ENCODE peak calls at places on chromosomes 3 and 15, in eight cellular contexts. R is brain microvascular endothelial cell, H is left lung, O is astrocyte of the spinal cord, N is fibroblast of pulmonary artery, M is NCI-H187, Z is foreskin keratinocyte, E is stromal cell of bone marrow. I is an unnamed sample.

GRCh38 chr3:129037093-129037419 is 23.5 kb upstream of the GP9 start:
- DNase-seq in R (no peak), H (no peak), O (no peak), N (no peak), M (no peak), Z (no peak), E (no peak), I (no peak)

GRCh38 chr15:95291878-95292472 is 1038.5 kb upstream of the NR2F2 start:
- DNase-seq in R (peak), H (no peak), O (peak), N (peak), M (no peak), Z (peak), E (no peak), I (no peak)

GRCh38 chr3:66582721-66583141 is 81.9 kb upstream of the LRIG1 start:
- DNase-seq in R (peak), H (no peak), O (peak), N (no peak), M (no peak), Z (no peak), E (peak), I (peak)

GRCh38 chr3:53509494-53509893 is 15.1 kb downstream of the CACNA1D start:
- DNase-seq in R (no peak), H (no peak), O (no peak), N (no peak), M (no peak), Z (no peak), E (no peak), I (no peak)

GRCh38 chr15:88003928-88004327 is 252.6 kb downstream of the NTRK3 start:
- DNase-seq in R (no peak), H (no peak), O (no peak), N (no peak), M (no peak), Z (no peak), E (no peak), I (no peak)

GRCh38 chr3:49720383-49721164 is 1.1 kb upstream of the AMIGO3 start:
- DNase-seq in R (no peak), H (peak), O (no peak), N (no peak), M (no peak), Z (no peak), E (no peak), I (no peak)

GRCh38 chr3:46705751-46706572 is 4.8 kb downstream of the TMIE start:
- DNase-seq in R (peak), H (peak), O (peak), N (peak), M (no peak), Z (peak), E (no peak), I (no peak)

GRCh38 chr3:137263982-137264777 is 306.4 kb downstream of the IL20RB start:
- DNase-seq in R (no peak), H (no peak), O (no peak), N (no peak), M (peak), Z (no peak), E (no peak), I (no peak)

GRCh38 chr15:73367624-73368300 is 996 bp downstream of the HCN4 start:
- DNase-seq in R (no peak), H (no peak), O (no peak), N (no peak), M (no peak), Z (no peak), E (no peak), I (no peak)

GRCh38 chr3:17431004-17431403 is 311.4 kb downstream of the TBC1D5 start:
- DNase-seq in R (no peak), H (no peak), O (peak), N (peak), M (no peak), Z (peak), E (no peak), I (no peak)

GRCh38 chr3:58173029-58173669 is 37.6 kb downstream of the DNASE1L3 start:
- DNase-seq in R (no peak), H (no peak), O (no peak), N (no peak), M (no peak), Z (no peak), E (no peak), I (no peak)

GRCh38 chr15:82135645-82136044 is 89.8 kb upstream of the MEX3B start:
- DNase-seq in R (peak), H (no peak), O (peak), N (peak), M (no peak), Z (no peak), E (peak), I (peak)

GRCh38 chr3:112629425-112629824 is 11.5 kb downstream of the CCDC80 start:
- DNase-seq in R (peak), H (no peak), O (peak), N (peak), M (no peak), Z (peak), E (peak), I (peak)

GRCh38 chr3:150005243-150006102 is 34.8 kb upstream of the PFN2 start:
- DNase-seq in R (peak), H (no peak), O (peak), N (no peak), M (no peak), Z (peak), E (peak), I (no peak)

GRCh38 chr15:89421219-89421618 is 75.2 kb downstream of the RHCG start:
- DNase-seq in R (no peak), H (no peak), O (no peak), N (no peak), M (no peak), Z (no peak), E (no peak), I (no peak)

GRCh38 chr15:65610871-65611718 is at the start of gene INTS14:
- DNase-seq in R (peak), H (peak), O (peak), N (peak), M (peak), Z (peak), E (peak), I (peak)

GRCh38 chr3:101643861-101644613 is 32.9 kb downstream of the ZBTB11 start:
- DNase-seq in R (peak), H (no peak), O (peak), N (peak), M (no peak), Z (peak), E (peak), I (peak)

GRCh38 chr3:13420817-13421755 is 964 bp upstream of the NUP210 start:
- DNase-seq in R (no peak), H (no peak), O (no peak), N (no peak), M (no peak), Z (no peak), E (no peak), I (no peak)

GRCh38 chr15:66797921-66798320 is 95.9 kb downstream of the SMAD6 start:
- DNase-seq in R (no peak), H (no peak), O (no peak), N (no peak), M (no peak), Z (no peak), E (no peak), I (no peak)